ENCODE peak calls at places on chromosomes 1 and 21, in five cellular contexts. One of them, this sample, is unnamed. For H3K36me3, the result is how much of the 10 kb centered on the place peaks cover.

GRCh38 chr1:119542492-119542946 is 35.5 kb downstream of the HSD3B1 start:
- DNase-seq in pancreas: no peak
- DNase-seq in hepatocyte: no peak
- DNase-seq in GM23338: no peak
- DNase-seq in heart right ventricle: no peak
- DNase-seq in this sample: no peak

GRCh38 chr1:66339944-66340343 is 194.0 kb upstream of the SGIP1 start:
- DNase-seq in pancreas: no peak
- DNase-seq in hepatocyte: no peak
- DNase-seq in GM23338: peak
- DNase-seq in heart right ventricle: no peak
- DNase-seq in this sample: no peak

GRCh38 chr1:232547938-232548484 is 81.9 kb downstream of the SIPA1L2 start:
- DNase-seq in heart right ventricle: no peak
- DNase-seq in GM23338: no peak
- DNase-seq in pancreas: no peak
- DNase-seq in hepatocyte: no peak
- DNase-seq in this sample: no peak

GRCh38 chr1:25541425-25541824 is 2.0 kb upstream of the LDLRAP1 start:
- DNase-seq in pancreas: no peak
- DNase-seq in hepatocyte: no peak
- DNase-seq in GM23338: no peak
- DNase-seq in heart right ventricle: no peak
- DNase-seq in this sample: no peak

GRCh38 chr1:203463469-203464062 is 12.0 kb upstream of the PRELP start:
- DNase-seq in pancreas: no peak
- DNase-seq in hepatocyte: no peak
- DNase-seq in heart right ventricle: no peak
- DNase-seq in GM23338: peak
- DNase-seq in this sample: no peak

GRCh38 chr1:161139765-161140164 is 7.3 kb upstream of the DEDD start:
- DNase-seq in pancreas: no peak
- DNase-seq in GM23338: peak
- DNase-seq in hepatocyte: peak
- DNase-seq in heart right ventricle: no peak
- DNase-seq in this sample: no peak

GRCh38 chr1:244849189-244849866 is 13.9 kb downstream of the COX20 start:
- DNase-seq in heart right ventricle: no peak
- DNase-seq in pancreas: no peak
- DNase-seq in GM23338: no peak
- DNase-seq in hepatocyte: no peak
- DNase-seq in this sample: no peak

GRCh38 chr21:44285547-44285992 is at the start of gene AIRE:
- DNase-seq in hepatocyte: peak
- DNase-seq in pancreas: peak
- DNase-seq in GM23338: peak
- DNase-seq in heart right ventricle: no peak
- DNase-seq in this sample: no peak

GRCh38 chr21:28754862-28755261 is 237.8 kb downstream of the LTN1 start:
- DNase-seq in heart right ventricle: no peak
- DNase-seq in hepatocyte: no peak
- DNase-seq in pancreas: no peak
- DNase-seq in GM23338: no peak
- DNase-seq in this sample: no peak

GRCh38 chr1:89603651-89604413 is 29.1 kb upstream of the LRRC8C start:
- DNase-seq in pancreas: no peak
- DNase-seq in hepatocyte: no peak
- DNase-seq in GM23338: no peak
- DNase-seq in heart right ventricle: no peak
- DNase-seq in this sample: no peak

GRCh38 chr1:220788146-220788545 is 1.4 kb downstream of the MTARC1 start:
- DNase-seq in heart right ventricle: no peak
- DNase-seq in GM23338: no peak
- DNase-seq in pancreas: no peak
- DNase-seq in hepatocyte: no peak
- DNase-seq in this sample: no peak

GRCh38 chr21:45615145-45615711 is 28.3 kb upstream of the PCBP3 start:
- DNase-seq in pancreas: peak
- DNase-seq in heart right ventricle: no peak
- DNase-seq in hepatocyte: no peak
- DNase-seq in GM23338: no peak
- DNase-seq in this sample: no peak

GRCh38 chr1:233113009-233113712 is 162.8 kb downstream of the NTPCR start:
- DNase-seq in heart right ventricle: peak
- DNase-seq in pancreas: no peak
- DNase-seq in hepatocyte: peak
- DNase-seq in GM23338: peak
- DNase-seq in this sample: peak

GRCh38 chr1:222769968-222770620 is 33.1 kb downstream of the FAM177B start:
- DNase-seq in hepatocyte: no peak
- DNase-seq in pancreas: no peak
- DNase-seq in heart right ventricle: no peak
- DNase-seq in GM23338: no peak
- DNase-seq in this sample: no peak

GRCh38 chr21:14383596-14384210 is 757 bp upstream of the HSPA13 start:
- DNase-seq in hepatocyte: peak
- DNase-seq in pancreas: no peak
- DNase-seq in GM23338: peak
- DNase-seq in heart right ventricle: no peak
- DNase-seq in this sample: no peak

GRCh38 chr1:89758127-89758526 is 62.7 kb upstream of the LRRC8D start:
- DNase-seq in hepatocyte: no peak
- DNase-seq in heart right ventricle: no peak
- DNase-seq in pancreas: no peak
- DNase-seq in GM23338: no peak
- DNase-seq in this sample: no peak

GRCh38 chr21:29470397-29470796 is 171.7 kb downstream of the BACH1 start:
- DNase-seq in pancreas: no peak
- DNase-seq in heart right ventricle: no peak
- DNase-seq in GM23338: no peak
- DNase-seq in hepatocyte: no peak
- DNase-seq in this sample: no peak

GRCh38 chr1:145985502-145986439 is 10.6 kb downstream of the TXNIP start:
- DNase-seq in GM23338: peak
- DNase-seq in pancreas: no peak
- DNase-seq in hepatocyte: no peak
- DNase-seq in heart right ventricle: peak
- DNase-seq in this sample: no peak

GRCh38 chr21:45482899-45483821 is 59.1 kb downstream of the SLC19A1 start:
- DNase-seq in heart right ventricle: peak
- DNase-seq in pancreas: peak
- DNase-seq in GM23338: no peak
- DNase-seq in hepatocyte: no peak
- DNase-seq in this sample: no peak

GRCh38 chr1:166839600-166840308 is 479 bp downstream of the POGK start:
- DNase-seq in pancreas: peak
- DNase-seq in hepatocyte: peak
- DNase-seq in GM23338: peak
- DNase-seq in heart right ventricle: peak
- DNase-seq in this sample: no peak

GRCh38 chr1:205343431-205344009 is 13.2 kb downstream of the KLHDC8A start:
- DNase-seq in GM23338: peak
- DNase-seq in pancreas: peak
- DNase-seq in hepatocyte: peak
- DNase-seq in heart right ventricle: no peak
- DNase-seq in this sample: no peak

GRCh38 chr21:42763578-42764442 is 110.4 kb downstream of the PDE9A start:
- DNase-seq in GM23338: no peak
- DNase-seq in heart right ventricle: no peak
- DNase-seq in hepatocyte: no peak
- DNase-seq in pancreas: no peak
- DNase-seq in this sample: no peak

GRCh38 chr1:180230791-180231505 is 884 bp downstream of the LHX4 start:
- DNase-seq in heart right ventricle: no peak
- DNase-seq in pancreas: no peak
- DNase-seq in GM23338: peak
- DNase-seq in hepatocyte: peak
- DNase-seq in this sample: no peak

GRCh38 chr1:54581621-54582035 is 33.6 kb downstream of the ACOT11 start:
- DNase-seq in GM23338: no peak
- DNase-seq in heart right ventricle: peak
- DNase-seq in hepatocyte: peak
- DNase-seq in pancreas: peak
- DNase-seq in this sample: peak

GRCh38 chr1:40421348-40421693 is 29.0 kb upstream of the ZFP69B start:
- DNase-seq in hepatocyte: no peak
- DNase-seq in heart right ventricle: no peak
- DNase-seq in GM23338: no peak
- DNase-seq in pancreas: no peak
- DNase-seq in this sample: no peak

GRCh38 chr1:183841950-183842816 is 37.3 kb downstream of the RGL1 start:
- DNase-seq in heart right ventricle: no peak
- DNase-seq in GM23338: no peak
- DNase-seq in pancreas: no peak
- DNase-seq in hepatocyte: peak
- DNase-seq in this sample: peak
- H3K4me3 ChIP-seq in heart right ventricle: peak
- H3K4me3 ChIP-seq in GM23338: no peak
- H3K4me3 ChIP-seq in pancreas: no peak
- H3K4me3 ChIP-seq in hepatocyte: no peak
- H3K4me3 ChIP-seq in this sample: no peak

DNA sequence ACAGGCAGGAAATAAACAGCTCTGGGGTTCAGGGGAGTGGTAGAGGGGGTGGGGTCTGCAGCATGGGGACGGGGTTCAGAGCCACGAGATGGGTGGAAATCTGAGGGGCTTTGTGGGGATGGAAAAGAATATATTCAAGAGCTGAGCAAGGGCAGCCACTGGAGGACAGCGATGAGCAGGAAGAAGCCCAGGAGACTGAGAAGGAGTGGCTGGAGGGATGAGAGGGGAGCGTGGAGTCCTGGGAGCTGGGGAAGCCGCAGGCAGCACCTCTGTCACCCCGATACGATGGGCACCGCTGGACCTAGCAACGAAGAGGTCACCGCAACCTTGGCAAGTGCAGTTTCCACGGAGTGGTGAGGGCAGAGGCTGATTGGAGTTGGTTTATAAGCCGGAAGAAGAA is 10.0 kb upstream of the KCNAB2 start:
- DNase-seq in GM23338: peak
- DNase-seq in pancreas: no peak
- DNase-seq in hepatocyte: no peak
- DNase-seq in heart right ventricle: no peak
- DNase-seq in this sample: no peak
- TF ChIP-seq CTCF in GM23338: peak
- TF ChIP-seq CTCF in pancreas: no peak
- TF ChIP-seq CTCF in hepatocyte: no peak
- TF ChIP-seq CTCF in heart right ventricle: no peak
- TF ChIP-seq CTCF in this sample: peak

DNA sequence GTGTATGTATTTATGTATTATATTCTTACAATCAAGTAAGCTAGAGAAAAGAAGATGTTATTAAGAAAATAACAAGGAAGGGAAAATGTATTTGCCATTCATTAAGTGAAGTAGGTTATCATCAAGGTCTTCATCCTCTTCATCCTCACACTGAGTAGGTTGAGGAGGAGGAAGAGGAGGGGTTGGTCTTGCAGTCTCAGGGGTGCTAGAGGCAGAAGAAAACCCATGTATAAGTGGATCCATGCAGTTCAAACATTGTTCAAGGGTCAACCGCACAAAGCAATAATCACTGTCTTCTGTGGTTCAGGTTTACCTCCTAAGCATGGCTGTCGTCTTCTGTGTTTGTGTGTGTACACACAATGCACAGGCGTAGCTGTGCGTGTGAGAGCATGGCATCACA is 16.9 kb downstream of the URB2 start:
- DNase-seq in GM23338: no peak
- DNase-seq in pancreas: no peak
- DNase-seq in hepatocyte: no peak
- DNase-seq in heart right ventricle: no peak
- DNase-seq in this sample: no peak
- H3K36me3 ChIP-seq in GM23338: under half
- H3K36me3 ChIP-seq in pancreas: under half
- H3K36me3 ChIP-seq in hepatocyte: under half
- H3K36me3 ChIP-seq in heart right ventricle: under half
- H3K36me3 ChIP-seq in this sample: under half

GRCh38 chr1:157834430-157834829 is 7.2 kb downstream of the CD5L start:
- DNase-seq in pancreas: no peak
- DNase-seq in hepatocyte: no peak
- DNase-seq in GM23338: no peak
- DNase-seq in heart right ventricle: no peak
- DNase-seq in this sample: no peak
- H3K4me3 ChIP-seq in pancreas: no peak
- H3K4me3 ChIP-seq in hepatocyte: no peak
- H3K4me3 ChIP-seq in GM23338: no peak
- H3K4me3 ChIP-seq in heart right ventricle: no peak
- H3K4me3 ChIP-seq in this sample: no peak

DNA sequence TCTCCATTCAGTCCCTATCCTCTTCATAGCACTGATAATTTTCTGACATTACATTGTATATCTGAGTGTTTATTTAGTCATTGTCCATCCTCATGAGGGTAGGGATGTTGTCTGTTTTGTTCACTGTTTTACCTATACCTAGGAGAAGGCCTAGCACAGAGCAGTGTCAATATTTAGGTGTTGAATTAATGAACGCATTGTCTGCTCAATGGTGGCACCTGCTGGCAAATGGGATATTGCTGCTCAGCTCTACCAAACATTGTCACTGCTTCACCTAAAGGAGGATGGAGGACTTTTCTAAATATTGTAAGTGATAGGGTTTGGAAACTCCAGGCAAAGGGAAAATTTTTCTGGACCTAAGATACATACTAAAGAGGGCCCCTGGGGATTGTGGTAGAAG is 243.9 kb downstream of the RRAGC start:
- DNase-seq in heart right ventricle: no peak
- DNase-seq in pancreas: no peak
- DNase-seq in hepatocyte: no peak
- DNase-seq in GM23338: no peak
- DNase-seq in this sample: no peak
- TF ChIP-seq CTCF in heart right ventricle: no peak
- TF ChIP-seq CTCF in pancreas: no peak
- TF ChIP-seq CTCF in hepatocyte: no peak
- TF ChIP-seq CTCF in GM23338: peak
- TF ChIP-seq CTCF in this sample: no peak

This sample was measured in kidney epithelial cell.